ENCODE peak calls at places on chromosomes 6 and 20, in four cellular contexts. One of them, this sample, is unnamed.

GRCh38 chr6:116175344-116175743 is 49.4 kb upstream of the COL10A1 start:
- DNase-seq in ascending aorta: no peak
- DNase-seq in DND-41: no peak
- DNase-seq in GM23248: peak
- DNase-seq in this sample: no peak

GRCh38 chr20:44642203-44643153 is 9.0 kb downstream of the ADA start:
- DNase-seq in GM23248: peak
- DNase-seq in ascending aorta: peak
- DNase-seq in DND-41: no peak
- DNase-seq in this sample: peak

GRCh38 chr6:24547243-24547642 is 52.5 kb downstream of the ALDH5A1 start:
- DNase-seq in DND-41: peak
- DNase-seq in GM23248: peak
- DNase-seq in ascending aorta: no peak
- DNase-seq in this sample: no peak

GRCh38 chr20:43914697-43915208 is at the start of gene TOX2:
- DNase-seq in GM23248: peak
- DNase-seq in DND-41: no peak
- DNase-seq in ascending aorta: peak
- DNase-seq in this sample: peak

GRCh38 chr6:152338335-152339125 is 298.6 kb downstream of the SYNE1 start:
- DNase-seq in DND-41: peak
- DNase-seq in GM23248: peak
- DNase-seq in ascending aorta: peak
- DNase-seq in this sample: peak

GRCh38 chr6:42012501-42013133 is 37.7 kb upstream of the TAF8 start:
- DNase-seq in DND-41: no peak
- DNase-seq in GM23248: peak
- DNase-seq in ascending aorta: no peak
- DNase-seq in this sample: no peak

GRCh38 chr6:161011509-161012480 is 20.2 kb downstream of the MAP3K4 start:
- DNase-seq in ascending aorta: no peak
- DNase-seq in DND-41: no peak
- DNase-seq in GM23248: peak
- DNase-seq in this sample: no peak

GRCh38 chr6:133309579-133309978 is 68.4 kb downstream of the EYA4 start:
- DNase-seq in GM23248: no peak
- DNase-seq in DND-41: no peak
- DNase-seq in ascending aorta: no peak
- DNase-seq in this sample: no peak

GRCh38 chr20:40472905-40473304 is 216.1 kb downstream of the MAFB start:
- DNase-seq in ascending aorta: no peak
- DNase-seq in DND-41: no peak
- DNase-seq in GM23248: peak
- DNase-seq in this sample: no peak

GRCh38 chr20:52242237-52243230 is 51.0 kb upstream of the ZFP64 start:
- DNase-seq in GM23248: peak
- DNase-seq in ascending aorta: no peak
- DNase-seq in DND-41: no peak
- DNase-seq in this sample: no peak

GRCh38 chr6:39056681-39057080 is 8.1 kb downstream of the GLP1R start:
- DNase-seq in ascending aorta: no peak
- DNase-seq in DND-41: no peak
- DNase-seq in GM23248: no peak
- DNase-seq in this sample: no peak

GRCh38 chr6:117595099-117595923 is 7.0 kb downstream of the GOPC start:
- DNase-seq in GM23248: no peak
- DNase-seq in ascending aorta: no peak
- DNase-seq in DND-41: no peak
- DNase-seq in this sample: no peak

GRCh38 chr20:46060975-46061374 is 28.8 kb downstream of the NCOA5 start:
- DNase-seq in GM23248: no peak
- DNase-seq in ascending aorta: peak
- DNase-seq in DND-41: no peak
- DNase-seq in this sample: no peak

GRCh38 chr6:118810420-118811027 is 83.4 kb upstream of the ASF1A start:
- DNase-seq in GM23248: no peak
- DNase-seq in ascending aorta: no peak
- DNase-seq in DND-41: peak
- DNase-seq in this sample: peak

GRCh38 chr6:38153511-38153910 is 334.0 kb downstream of the ZFAND3 start:
- DNase-seq in ascending aorta: no peak
- DNase-seq in GM23248: no peak
- DNase-seq in DND-41: no peak
- DNase-seq in this sample: no peak

GRCh38 chr6:159180001-159180400 is 10.8 kb downstream of the FNDC1 start:
- DNase-seq in GM23248: peak
- DNase-seq in DND-41: no peak
- DNase-seq in ascending aorta: no peak
- DNase-seq in this sample: no peak

GRCh38 chr6:83462524-83462923 is 31.7 kb upstream of the ME1 start:
- DNase-seq in ascending aorta: no peak
- DNase-seq in GM23248: no peak
- DNase-seq in DND-41: no peak
- DNase-seq in this sample: no peak

GRCh38 chr6:31399589-31400466 is 3.6 kb upstream of the MICA start:
- DNase-seq in ascending aorta: peak
- DNase-seq in GM23248: peak
- DNase-seq in DND-41: peak
- DNase-seq in this sample: peak

GRCh38 chr6:7270320-7271204 is 42.4 kb downstream of the SSR1 start:
- DNase-seq in ascending aorta: no peak
- DNase-seq in GM23248: no peak
- DNase-seq in DND-41: no peak
- DNase-seq in this sample: no peak

GRCh38 chr20:38633577-38634093 is 32.0 kb downstream of the ARHGAP40 start:
- DNase-seq in ascending aorta: no peak
- DNase-seq in DND-41: peak
- DNase-seq in GM23248: peak
- DNase-seq in this sample: peak

GRCh38 chr20:38298768-38299288 is 5.1 kb upstream of the BPI start:
- DNase-seq in DND-41: no peak
- DNase-seq in ascending aorta: peak
- DNase-seq in GM23248: peak
- DNase-seq in this sample: no peak

GRCh38 chr6:167116109-167116837 is 6.6 kb upstream of the CCR6 start:
- DNase-seq in GM23248: peak
- DNase-seq in ascending aorta: no peak
- DNase-seq in DND-41: no peak
- DNase-seq in this sample: no peak

GRCh38 chr6:108946695-108947094 is 98.5 kb downstream of the ARMC2 start:
- DNase-seq in GM23248: peak
- DNase-seq in ascending aorta: no peak
- DNase-seq in DND-41: no peak
- DNase-seq in this sample: no peak

GRCh38 chr20:52945862-52946522 is 26.2 kb upstream of the TSHZ2 start:
- DNase-seq in GM23248: no peak
- DNase-seq in ascending aorta: no peak
- DNase-seq in DND-41: no peak
- DNase-seq in this sample: no peak

GRCh38 chr6:21331221-21331620 is 262.3 kb upstream of the SOX4 start:
- DNase-seq in DND-41: no peak
- DNase-seq in ascending aorta: no peak
- DNase-seq in GM23248: peak
- DNase-seq in this sample: no peak

GRCh38 chr6:13671742-13672141 is 39.9 kb downstream of the RANBP9 start:
- DNase-seq in GM23248: peak
- DNase-seq in ascending aorta: no peak
- DNase-seq in DND-41: no peak
- DNase-seq in this sample: no peak

GRCh38 chr6:108549741-108550140 is 11.0 kb upstream of the FOXO3 start:
- DNase-seq in GM23248: peak
- DNase-seq in DND-41: no peak
- DNase-seq in ascending aorta: peak
- DNase-seq in this sample: no peak

GRCh38 chr6:209432-210103 is 82.7 kb upstream of the DUSP22 start:
- DNase-seq in GM23248: no peak
- DNase-seq in ascending aorta: no peak
- DNase-seq in DND-41: no peak
- DNase-seq in this sample: peak

GRCh38 chr20:61520761-61521460 is 268.9 kb downstream of the CDH4 start:
- DNase-seq in DND-41: no peak
- DNase-seq in GM23248: peak
- DNase-seq in ascending aorta: no peak
- DNase-seq in this sample: no peak

GRCh38 chr6:44256291-44257006 is 879 bp downstream of the SLC35B2 start:
- DNase-seq in DND-41: no peak
- DNase-seq in GM23248: no peak
- DNase-seq in ascending aorta: no peak
- DNase-seq in this sample: no peak

GRCh38 chr6:27280064-27280539 is 32.0 kb downstream of the POM121L2 start:
- DNase-seq in GM23248: peak
- DNase-seq in ascending aorta: no peak
- DNase-seq in DND-41: no peak
- DNase-seq in this sample: no peak

GRCh38 chr6:95294047-95294446 is 283.3 kb upstream of the MANEA start:
- DNase-seq in ascending aorta: no peak
- DNase-seq in DND-41: no peak
- DNase-seq in GM23248: no peak
- DNase-seq in this sample: no peak

GRCh38 chr6:14231546-14232280 is 114.1 kb downstream of the CD83 start:
- DNase-seq in GM23248: peak
- DNase-seq in ascending aorta: no peak
- DNase-seq in DND-41: peak
- DNase-seq in this sample: no peak

GRCh38 chr6:144602523-144603180 is 317.5 kb downstream of the UTRN start:
- DNase-seq in DND-41: peak
- DNase-seq in GM23248: no peak
- DNase-seq in ascending aorta: no peak
- DNase-seq in this sample: no peak

GRCh38 chr6:39169448-39170344 is 54.7 kb upstream of the SAYSD1 start:
- DNase-seq in GM23248: no peak
- DNase-seq in DND-41: no peak
- DNase-seq in ascending aorta: no peak
- DNase-seq in this sample: no peak

GRCh38 chr6:3426817-3427739 is 29.8 kb downstream of the SLC22A23 start:
- DNase-seq in ascending aorta: no peak
- DNase-seq in DND-41: no peak
- DNase-seq in GM23248: no peak
- DNase-seq in this sample: no peak
- H3K27ac ChIP-seq in ascending aorta: no peak
- H3K27ac ChIP-seq in DND-41: no peak
- H3K27ac ChIP-seq in GM23248: no peak
- H3K27ac ChIP-seq in this sample: no peak

GRCh38 chr20:49381558-49382493 is 100.6 kb downstream of the KCNB1 start:
- DNase-seq in ascending aorta: peak
- DNase-seq in GM23248: peak
- DNase-seq in DND-41: no peak
- DNase-seq in this sample: no peak
- H3K27ac ChIP-seq in ascending aorta: no peak
- H3K27ac ChIP-seq in GM23248: no peak
- H3K27ac ChIP-seq in DND-41: no peak
- H3K27ac ChIP-seq in this sample: no peak

GRCh38 chr6:40907198-40907701 is 131.8 kb downstream of the UNC5CL start:
- DNase-seq in DND-41: no peak
- DNase-seq in GM23248: peak
- DNase-seq in ascending aorta: no peak
- DNase-seq in this sample: no peak
- H3K27ac ChIP-seq in DND-41: no peak
- H3K27ac ChIP-seq in GM23248: peak
- H3K27ac ChIP-seq in ascending aorta: no peak
- H3K27ac ChIP-seq in this sample: no peak

DNA sequence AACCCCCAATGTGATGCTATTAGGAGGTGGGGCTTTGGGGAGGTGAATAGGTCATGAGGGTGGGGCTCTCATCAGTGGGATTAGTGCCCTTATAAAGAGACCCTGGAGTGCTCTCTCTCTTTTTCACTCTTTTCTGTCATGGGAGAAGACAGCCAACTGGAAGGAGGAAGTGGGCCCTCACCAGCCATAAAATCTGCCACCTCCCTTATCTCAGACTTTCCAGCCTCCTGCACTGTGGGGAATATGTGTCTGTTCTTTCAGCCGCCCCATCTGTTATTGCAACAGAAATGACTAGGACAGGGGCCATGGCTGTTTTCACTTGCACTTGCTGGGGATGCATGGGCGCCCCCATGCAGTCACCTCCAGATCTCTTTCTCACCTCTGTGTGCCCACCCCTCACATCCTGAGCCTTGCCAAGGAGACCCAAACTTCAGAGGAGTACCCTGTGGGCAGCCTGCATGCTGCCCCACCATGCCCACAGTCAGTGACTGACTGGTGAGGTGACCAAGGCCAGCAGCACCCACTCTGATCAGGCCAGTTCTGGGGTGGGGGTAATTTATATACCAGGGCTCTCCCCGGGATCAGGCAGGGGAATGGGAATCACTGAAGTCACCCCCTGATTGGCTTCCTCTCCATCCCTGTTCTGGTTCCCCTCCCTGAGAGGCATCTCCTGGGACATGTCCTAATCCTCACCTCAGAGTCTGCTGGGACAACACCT is 118.4 kb downstream of the ANKRD60 start:
- DNase-seq in GM23248: peak
- DNase-seq in DND-41: no peak
- DNase-seq in ascending aorta: no peak
- DNase-seq in this sample: no peak
- H3K27ac ChIP-seq in GM23248: peak
- H3K27ac ChIP-seq in DND-41: no peak
- H3K27ac ChIP-seq in ascending aorta: peak
- H3K27ac ChIP-seq in this sample: no peak

DNA sequence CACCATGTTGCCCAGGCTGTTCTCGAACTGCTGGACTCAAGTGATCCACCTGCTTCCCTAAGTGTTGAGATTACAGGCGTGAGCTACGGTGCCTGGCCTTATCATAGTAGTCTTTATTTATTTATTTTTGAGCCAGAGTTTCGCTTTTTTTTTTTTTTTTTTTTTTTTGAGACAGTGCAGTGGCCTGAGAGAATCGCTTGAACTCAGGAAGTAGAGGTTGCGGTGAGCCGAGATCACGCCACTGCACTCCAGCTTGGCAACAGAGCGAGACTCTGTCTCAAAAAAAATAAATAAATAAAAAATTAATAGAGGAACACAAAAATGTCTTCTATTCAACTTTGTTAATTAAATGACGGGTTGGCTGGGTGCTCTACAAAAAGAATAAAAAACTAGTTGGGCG is 12.9 kb downstream of the MAPRE1 start:
- DNase-seq in DND-41: no peak
- DNase-seq in ascending aorta: no peak
- DNase-seq in GM23248: no peak
- DNase-seq in this sample: peak
- H3K27ac ChIP-seq in DND-41: no peak
- H3K27ac ChIP-seq in ascending aorta: no peak
- H3K27ac ChIP-seq in GM23248: no peak
- H3K27ac ChIP-seq in this sample: no peak

GRCh38 chr20:18252597-18253451 is 35.5 kb upstream of the ZNF133 start:
- DNase-seq in ascending aorta: no peak
- DNase-seq in GM23248: peak
- DNase-seq in DND-41: no peak
- DNase-seq in this sample: no peak
- H3K27ac ChIP-seq in ascending aorta: no peak
- H3K27ac ChIP-seq in GM23248: no peak
- H3K27ac ChIP-seq in DND-41: no peak
- H3K27ac ChIP-seq in this sample: no peak

GRCh38 chr20:31595654-31596411 is 9.3 kb upstream of the ID1 start:
- DNase-seq in ascending aorta: peak
- DNase-seq in DND-41: no peak
- DNase-seq in GM23248: peak
- DNase-seq in this sample: no peak
- H3K27ac ChIP-seq in ascending aorta: peak
- H3K27ac ChIP-seq in DND-41: no peak
- H3K27ac ChIP-seq in GM23248: peak
- H3K27ac ChIP-seq in this sample: peak

This sample was measured in CD8-positive, alpha-beta memory T cell.